ENCODE peak calls at places on chromosomes 3 and 15, in four cellular contexts. One of them, this sample, is unnamed.

GRCh38 chr15:88246081-88246480 is 10.5 kb downstream of the NTRK3 start:
- DNase-seq in A172: no peak
- DNase-seq in ACHN: no peak
- DNase-seq in AG09309: no peak
- DNase-seq in this sample: no peak

GRCh38 chr15:96341465-96342142 is 11.1 kb downstream of the NR2F2 start:
- DNase-seq in ACHN: no peak
- DNase-seq in AG09309: no peak
- DNase-seq in A172: no peak
- DNase-seq in this sample: no peak

GRCh38 chr3:98985406-98985805 is 83.9 kb upstream of the DCBLD2 start:
- DNase-seq in ACHN: peak
- DNase-seq in AG09309: no peak
- DNase-seq in A172: no peak
- DNase-seq in this sample: no peak

GRCh38 chr15:39624806-39625205 is 43.9 kb downstream of the THBS1 start:
- DNase-seq in ACHN: peak
- DNase-seq in AG09309: peak
- DNase-seq in A172: peak
- DNase-seq in this sample: peak

GRCh38 chr15:101439920-101440319 is 49.6 kb downstream of the PCSK6 start:
- DNase-seq in ACHN: no peak
- DNase-seq in AG09309: peak
- DNase-seq in A172: peak
- DNase-seq in this sample: no peak

GRCh38 chr3:5891721-5892120 is 704.2 kb downstream of the EDEM1 start:
- DNase-seq in ACHN: no peak
- DNase-seq in AG09309: no peak
- DNase-seq in A172: no peak
- DNase-seq in this sample: no peak

GRCh38 chr15:40436892-40437753 is 3.6 kb upstream of the BAHD1 start:
- DNase-seq in AG09309: no peak
- DNase-seq in ACHN: no peak
- DNase-seq in A172: no peak
- DNase-seq in this sample: no peak

GRCh38 chr15:85412956-85413854 is 32.8 kb downstream of the AKAP13 start:
- DNase-seq in AG09309: no peak
- DNase-seq in A172: peak
- DNase-seq in ACHN: peak
- DNase-seq in this sample: peak

GRCh38 chr3:58496206-58496605 is 4.3 kb downstream of the KCTD6 start:
- DNase-seq in AG09309: no peak
- DNase-seq in ACHN: no peak
- DNase-seq in A172: no peak
- DNase-seq in this sample: no peak

GRCh38 chr3:125098929-125099328 is 43.1 kb upstream of the HEG1 start:
- DNase-seq in ACHN: no peak
- DNase-seq in A172: no peak
- DNase-seq in AG09309: no peak
- DNase-seq in this sample: no peak

GRCh38 chr15:78316211-78317077 is 17.0 kb upstream of the SKIC8 start:
- DNase-seq in ACHN: no peak
- DNase-seq in AG09309: no peak
- DNase-seq in A172: no peak
- DNase-seq in this sample: no peak

GRCh38 chr3:151501171-151501790 is 40.4 kb upstream of the IGSF10 start:
- DNase-seq in A172: no peak
- DNase-seq in ACHN: no peak
- DNase-seq in AG09309: no peak
- DNase-seq in this sample: no peak

GRCh38 chr15:48367483-48367882 is 36.3 kb downstream of the DUT start:
- DNase-seq in ACHN: no peak
- DNase-seq in A172: no peak
- DNase-seq in AG09309: no peak
- DNase-seq in this sample: no peak

This sample was measured in H54.